ENCODE peak calls at places on chromosomes 7 and 10, in nine cellular contexts. One of them, this sample, is unnamed.
A peak's percentile ranks its signal among the peaks of the same experiment; 100 is the strongest.

GRCh38 chr7:105602325-105603305 is 21.3 kb upstream of the EFCAB10 start:
- DNase-seq in prostate gland: no peak
- DNase-seq in astrocyte: peak; percentile 11
- DNase-seq in transverse colon: no peak
- DNase-seq in tibial nerve: no peak
- DNase-seq in heart left ventricle: no peak
- DNase-seq in upper lobe of right lung: peak; percentile 56
- DNase-seq in GM23248: peak; percentile 26
- DNase-seq in sigmoid colon: peak; percentile 43
- DNase-seq in this sample: no peak

GRCh38 chr10:91073301-91073780 is 147.1 kb upstream of the PCGF5 start:
- DNase-seq in astrocyte: no peak
- DNase-seq in upper lobe of right lung: no peak
- DNase-seq in GM23248: no peak
- DNase-seq in prostate gland: no peak
- DNase-seq in sigmoid colon: no peak
- DNase-seq in tibial nerve: no peak
- DNase-seq in heart left ventricle: no peak
- DNase-seq in transverse colon: no peak
- DNase-seq in this sample: no peak

GRCh38 chr7:2006231-2006771 is 226.4 kb downstream of the MAD1L1 start:
- DNase-seq in prostate gland: no peak
- DNase-seq in heart left ventricle: peak; percentile 30
- DNase-seq in upper lobe of right lung: peak; percentile 46
- DNase-seq in sigmoid colon: peak; percentile 32
- DNase-seq in transverse colon: no peak
- DNase-seq in astrocyte: no peak
- DNase-seq in tibial nerve: no peak
- DNase-seq in GM23248: no peak
- DNase-seq in this sample: no peak

GRCh38 chr7:84372155-84372621 is 177.6 kb upstream of the SEMA3A start:
- DNase-seq in tibial nerve: no peak
- DNase-seq in astrocyte: peak; percentile 99
- DNase-seq in upper lobe of right lung: no peak
- DNase-seq in prostate gland: no peak
- DNase-seq in heart left ventricle: no peak
- DNase-seq in GM23248: peak; percentile 96
- DNase-seq in sigmoid colon: no peak
- DNase-seq in transverse colon: no peak
- DNase-seq in this sample: peak; percentile 85

GRCh38 chr7:105637755-105638154 is 56.5 kb upstream of the EFCAB10 start:
- DNase-seq in heart left ventricle: no peak
- DNase-seq in prostate gland: no peak
- DNase-seq in tibial nerve: no peak
- DNase-seq in astrocyte: no peak
- DNase-seq in GM23248: no peak
- DNase-seq in transverse colon: no peak
- DNase-seq in sigmoid colon: peak; percentile 20
- DNase-seq in upper lobe of right lung: no peak
- DNase-seq in this sample: no peak

GRCh38 chr10:90319188-90319914 is 538.5 kb downstream of the HTR7 start:
- DNase-seq in tibial nerve: no peak
- DNase-seq in astrocyte: peak; percentile 93
- DNase-seq in prostate gland: no peak
- DNase-seq in heart left ventricle: no peak
- DNase-seq in transverse colon: no peak
- DNase-seq in GM23248: peak; percentile 59
- DNase-seq in sigmoid colon: no peak
- DNase-seq in upper lobe of right lung: no peak
- DNase-seq in this sample: peak; percentile 99

GRCh38 chr7:946256-946996 is 8.1 kb downstream of the ADAP1 start:
- DNase-seq in upper lobe of right lung: peak; percentile 53
- DNase-seq in tibial nerve: no peak
- DNase-seq in sigmoid colon: peak; percentile 53
- DNase-seq in heart left ventricle: peak; percentile 5
- DNase-seq in transverse colon: peak; percentile 81
- DNase-seq in prostate gland: no peak
- DNase-seq in GM23248: no peak
- DNase-seq in astrocyte: no peak
- DNase-seq in this sample: no peak

GRCh38 chr10:102596506-102596971 is 47.7 kb upstream of the TRIM8 start:
- DNase-seq in GM23248: peak; percentile 77
- DNase-seq in astrocyte: peak; percentile 40
- DNase-seq in tibial nerve: peak; percentile 47
- DNase-seq in transverse colon: peak; percentile 62
- DNase-seq in heart left ventricle: no peak
- DNase-seq in prostate gland: peak; percentile 46
- DNase-seq in sigmoid colon: peak; percentile 80
- DNase-seq in upper lobe of right lung: no peak
- DNase-seq in this sample: no peak

GRCh38 chr7:4181446-4181845 is 500.6 kb upstream of the FOXK1 start:
- DNase-seq in GM23248: no peak
- DNase-seq in prostate gland: no peak
- DNase-seq in upper lobe of right lung: no peak
- DNase-seq in transverse colon: no peak
- DNase-seq in astrocyte: no peak
- DNase-seq in tibial nerve: no peak
- DNase-seq in heart left ventricle: peak; percentile 13
- DNase-seq in sigmoid colon: no peak
- DNase-seq in this sample: no peak

GRCh38 chr10:16612148-16612742 is 90.6 kb upstream of the C1QL3 start:
- DNase-seq in heart left ventricle: no peak
- DNase-seq in sigmoid colon: no peak
- DNase-seq in GM23248: peak; percentile 47
- DNase-seq in tibial nerve: no peak
- DNase-seq in astrocyte: peak; percentile 33
- DNase-seq in upper lobe of right lung: no peak
- DNase-seq in transverse colon: no peak
- DNase-seq in prostate gland: no peak
- DNase-seq in this sample: peak; percentile 14

GRCh38 chr7:66330961-66331360 is 125.8 kb downstream of the TPST1 start:
- DNase-seq in astrocyte: peak; percentile 26
- DNase-seq in tibial nerve: peak; percentile 19
- DNase-seq in sigmoid colon: peak; percentile 74
- DNase-seq in prostate gland: no peak
- DNase-seq in upper lobe of right lung: no peak
- DNase-seq in transverse colon: no peak
- DNase-seq in heart left ventricle: peak; percentile 62
- DNase-seq in GM23248: peak; percentile 38
- DNase-seq in this sample: no peak

GRCh38 chr10:74056081-74056818 is 58.3 kb downstream of the VCL start:
- DNase-seq in GM23248: peak; percentile 70
- DNase-seq in upper lobe of right lung: no peak
- DNase-seq in astrocyte: peak; percentile 89
- DNase-seq in transverse colon: no peak
- DNase-seq in sigmoid colon: no peak
- DNase-seq in tibial nerve: no peak
- DNase-seq in prostate gland: no peak
- DNase-seq in heart left ventricle: peak; percentile 37
- DNase-seq in this sample: no peak

GRCh38 chr10:5014936-5015335 is 11.3 kb upstream of the AKR1C2 start:
- DNase-seq in GM23248: peak; percentile 42
- DNase-seq in tibial nerve: no peak
- DNase-seq in upper lobe of right lung: no peak
- DNase-seq in sigmoid colon: no peak
- DNase-seq in prostate gland: no peak
- DNase-seq in astrocyte: no peak
- DNase-seq in heart left ventricle: no peak
- DNase-seq in transverse colon: no peak
- DNase-seq in this sample: no peak

GRCh38 chr10:37860494-37861190 is 3.2 kb upstream of the ZNF248 start:
- DNase-seq in sigmoid colon: peak; percentile 78
- DNase-seq in heart left ventricle: no peak
- DNase-seq in tibial nerve: no peak
- DNase-seq in prostate gland: peak; percentile 66
- DNase-seq in GM23248: peak; percentile 78
- DNase-seq in transverse colon: peak; percentile 10
- DNase-seq in astrocyte: peak; percentile 53
- DNase-seq in upper lobe of right lung: no peak
- DNase-seq in this sample: peak; percentile 41

GRCh38 chr7:47380325-47381131 is 201.4 kb downstream of the TNS3 start:
- DNase-seq in prostate gland: no peak
- DNase-seq in GM23248: no peak
- DNase-seq in astrocyte: peak; percentile 85
- DNase-seq in tibial nerve: no peak
- DNase-seq in heart left ventricle: no peak
- DNase-seq in sigmoid colon: peak; percentile 20
- DNase-seq in transverse colon: peak; percentile 79
- DNase-seq in upper lobe of right lung: peak; percentile 66
- DNase-seq in this sample: no peak

GRCh38 chr7:90629306-90629918 is 33.3 kb downstream of the CDK14 start:
- DNase-seq in upper lobe of right lung: no peak
- DNase-seq in tibial nerve: peak; percentile 54
- DNase-seq in sigmoid colon: no peak
- DNase-seq in prostate gland: peak; percentile 34
- DNase-seq in heart left ventricle: no peak
- DNase-seq in transverse colon: no peak
- DNase-seq in astrocyte: peak; percentile 30
- DNase-seq in GM23248: peak; percentile 67
- DNase-seq in this sample: no peak

GRCh38 chr10:63273575-63273974 is 140.4 kb downstream of the NRBF2 start:
- DNase-seq in upper lobe of right lung: no peak
- DNase-seq in astrocyte: no peak
- DNase-seq in tibial nerve: no peak
- DNase-seq in sigmoid colon: no peak
- DNase-seq in GM23248: no peak
- DNase-seq in heart left ventricle: no peak
- DNase-seq in prostate gland: no peak
- DNase-seq in transverse colon: no peak
- DNase-seq in this sample: no peak

GRCh38 chr7:99036531-99037175 is 107.3 kb downstream of the SMURF1 start:
- DNase-seq in upper lobe of right lung: no peak
- DNase-seq in prostate gland: no peak
- DNase-seq in heart left ventricle: peak; percentile 39
- DNase-seq in tibial nerve: peak; percentile 39
- DNase-seq in astrocyte: peak; percentile 89
- DNase-seq in GM23248: peak; percentile 80
- DNase-seq in sigmoid colon: no peak
- DNase-seq in transverse colon: no peak
- DNase-seq in this sample: peak; percentile 26

GRCh38 chr7:82362129-82362528 is 81.4 kb downstream of the CACNA2D1 start:
- DNase-seq in sigmoid colon: no peak
- DNase-seq in GM23248: peak; percentile 81
- DNase-seq in heart left ventricle: no peak
- DNase-seq in prostate gland: no peak
- DNase-seq in astrocyte: peak; percentile 70
- DNase-seq in tibial nerve: no peak
- DNase-seq in transverse colon: no peak
- DNase-seq in upper lobe of right lung: no peak
- DNase-seq in this sample: no peak

GRCh38 chr7:116672596-116673503 is 854 bp downstream of the MET start:
- DNase-seq in GM23248: peak; percentile 78
- DNase-seq in astrocyte: peak; percentile 56
- DNase-seq in heart left ventricle: peak; percentile 27
- DNase-seq in tibial nerve: peak; percentile 37
- DNase-seq in prostate gland: peak; percentile 19
- DNase-seq in sigmoid colon: peak; percentile 68
- DNase-seq in upper lobe of right lung: no peak
- DNase-seq in transverse colon: peak; percentile 26
- DNase-seq in this sample: no peak

GRCh38 chr10:89332092-89332633 is 4.4 kb downstream of the IFIT3 start:
- DNase-seq in tibial nerve: peak; percentile 27
- DNase-seq in prostate gland: no peak
- DNase-seq in heart left ventricle: no peak
- DNase-seq in GM23248: peak; percentile 75
- DNase-seq in astrocyte: peak; percentile 53
- DNase-seq in upper lobe of right lung: no peak
- DNase-seq in sigmoid colon: no peak
- DNase-seq in transverse colon: no peak
- DNase-seq in this sample: no peak

GRCh38 chr7:77288676-77289320 is 89.2 kb upstream of the FGL2 start:
- DNase-seq in heart left ventricle: no peak
- DNase-seq in upper lobe of right lung: no peak
- DNase-seq in astrocyte: no peak
- DNase-seq in GM23248: no peak
- DNase-seq in tibial nerve: no peak
- DNase-seq in prostate gland: no peak
- DNase-seq in transverse colon: no peak
- DNase-seq in sigmoid colon: no peak
- DNase-seq in this sample: no peak

GRCh38 chr7:132573237-132573636 is 3.0 kb downstream of the PLXNA4 start:
- DNase-seq in astrocyte: no peak
- DNase-seq in sigmoid colon: no peak
- DNase-seq in upper lobe of right lung: no peak
- DNase-seq in prostate gland: no peak
- DNase-seq in tibial nerve: no peak
- DNase-seq in heart left ventricle: no peak
- DNase-seq in transverse colon: no peak
- DNase-seq in GM23248: no peak
- DNase-seq in this sample: no peak
- H3K27me3 ChIP-seq in astrocyte: peaks cover 39% of the 10 kb centered on the region
- H3K27me3 ChIP-seq in sigmoid colon: no peaks in the 10 kb centered on the region
- H3K27me3 ChIP-seq in upper lobe of right lung: peaks cover 61% of the 10 kb centered on the region
- H3K27me3 ChIP-seq in prostate gland: peaks cover 17% of the 10 kb centered on the region
- H3K27me3 ChIP-seq in tibial nerve: peaks cover 3% of the 10 kb centered on the region
- H3K27me3 ChIP-seq in heart left ventricle: peaks cover 4% of the 10 kb centered on the region
- H3K27me3 ChIP-seq in transverse colon: peaks cover 92% of the 10 kb centered on the region
- H3K27me3 ChIP-seq in GM23248: peaks cover 56% of the 10 kb centered on the region
- H3K27me3 ChIP-seq in this sample: peaks cover 65% of the 10 kb centered on the region

GRCh38 chr7:129784783-129785456 is 167.8 kb downstream of the UBE2H start:
- DNase-seq in astrocyte: no peak
- DNase-seq in sigmoid colon: no peak
- DNase-seq in tibial nerve: no peak
- DNase-seq in upper lobe of right lung: no peak
- DNase-seq in heart left ventricle: no peak
- DNase-seq in transverse colon: peak; percentile 61
- DNase-seq in GM23248: no peak
- DNase-seq in prostate gland: no peak
- DNase-seq in this sample: no peak
- H3K27me3 ChIP-seq in astrocyte: peaks cover 70% of the 10 kb centered on the region
- H3K27me3 ChIP-seq in sigmoid colon: peaks cover 57% of the 10 kb centered on the region
- H3K27me3 ChIP-seq in tibial nerve: peaks cover 5% of the 10 kb centered on the region
- H3K27me3 ChIP-seq in upper lobe of right lung: peaks cover 83% of the 10 kb centered on the region
- H3K27me3 ChIP-seq in heart left ventricle: peaks cover 50% of the 10 kb centered on the region
- H3K27me3 ChIP-seq in transverse colon: peaks cover 90% of the 10 kb centered on the region
- H3K27me3 ChIP-seq in GM23248: peaks cover 74% of the 10 kb centered on the region
- H3K27me3 ChIP-seq in prostate gland: peaks cover 29% of the 10 kb centered on the region
- H3K27me3 ChIP-seq in this sample: peaks cover 68% of the 10 kb centered on the region

DNA sequence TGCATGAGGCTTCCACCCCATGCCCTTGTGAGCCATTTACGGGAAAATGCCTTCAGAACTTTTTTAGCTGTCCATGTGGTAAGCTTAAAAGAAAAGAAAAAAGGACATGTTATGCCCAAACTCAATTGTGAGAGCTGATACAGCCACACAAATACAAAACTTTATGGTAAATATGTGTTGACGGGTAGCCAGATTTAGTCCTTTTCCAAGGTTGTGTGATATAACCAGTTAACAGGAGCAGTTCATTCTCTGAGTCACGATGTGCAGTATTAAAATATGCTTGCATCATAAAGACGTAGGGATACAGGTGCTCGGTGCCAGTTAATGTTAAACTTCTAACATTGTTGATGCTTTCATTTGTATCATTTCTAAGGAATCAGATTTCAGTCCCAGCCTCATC is 350.4 kb downstream of the DNAJB6 start:
- DNase-seq in astrocyte: no peak
- DNase-seq in GM23248: no peak
- DNase-seq in sigmoid colon: no peak
- DNase-seq in upper lobe of right lung: no peak
- DNase-seq in prostate gland: no peak
- DNase-seq in tibial nerve: no peak
- DNase-seq in transverse colon: no peak
- DNase-seq in heart left ventricle: no peak
- DNase-seq in this sample: no peak
- H3K27me3 ChIP-seq in astrocyte: peaks cover 28% of the 10 kb centered on the region
- H3K27me3 ChIP-seq in GM23248: peaks cover 56% of the 10 kb centered on the region
- H3K27me3 ChIP-seq in sigmoid colon: peaks cover 69% of the 10 kb centered on the region
- H3K27me3 ChIP-seq in upper lobe of right lung: peaks cover 95% of the 10 kb centered on the region
- H3K27me3 ChIP-seq in prostate gland: peaks cover 55% of the 10 kb centered on the region
- H3K27me3 ChIP-seq in tibial nerve: no peaks in the 10 kb centered on the region
- H3K27me3 ChIP-seq in transverse colon: peaks cover 96% of the 10 kb centered on the region
- H3K27me3 ChIP-seq in heart left ventricle: peaks cover 50% of the 10 kb centered on the region
- H3K27me3 ChIP-seq in this sample: peaks cover 80% of the 10 kb centered on the region

GRCh38 chr7:156604311-156604710 is 36.3 kb upstream of the RNF32 start:
- DNase-seq in prostate gland: no peak
- DNase-seq in GM23248: peak; percentile 12
- DNase-seq in upper lobe of right lung: no peak
- DNase-seq in astrocyte: peak; percentile 36
- DNase-seq in heart left ventricle: no peak
- DNase-seq in transverse colon: no peak
- DNase-seq in tibial nerve: no peak
- DNase-seq in sigmoid colon: no peak
- DNase-seq in this sample: no peak
- H3K27me3 ChIP-seq in prostate gland: no peaks in the 10 kb centered on the region
- H3K27me3 ChIP-seq in GM23248: no peaks in the 10 kb centered on the region
- H3K27me3 ChIP-seq in upper lobe of right lung: peaks cover 5% of the 10 kb centered on the region
- H3K27me3 ChIP-seq in astrocyte: no peaks in the 10 kb centered on the region
- H3K27me3 ChIP-seq in heart left ventricle: no peaks in the 10 kb centered on the region
- H3K27me3 ChIP-seq in transverse colon: peaks cover 12% of the 10 kb centered on the region
- H3K27me3 ChIP-seq in tibial nerve: no peaks in the 10 kb centered on the region
- H3K27me3 ChIP-seq in sigmoid colon: peaks cover 8% of the 10 kb centered on the region
- H3K27me3 ChIP-seq in this sample: peaks cover 4% of the 10 kb centered on the region

This sample was measured in kidney epithelial cell.